ENCODE peak calls at places on chromosomes 4 and X, in seven cellular contexts. R is K562, D is HepG2, M is GM12878, U is HCT116, E is Panc1, L is upper lobe of left lung. W is an unnamed sample.

GRCh38 chr4:57098945-57099344 is 11.2 kb downstream of the IGFBP7 start:
- ATAC-seq in L (no peak), E (no peak), M (no peak), R (no peak), U (no peak), D (no peak), W (peak)

GRCh38 chr4:17168571-17168970 is 270.1 kb upstream of the LDB2 start:
- ATAC-seq in U (peak), L (no peak), R (no peak), E (no peak), M (no peak), D (no peak), W (no peak)

GRCh38 chr4:73984736-73985527 is 3.1 kb downstream of the PPBP start:
- ATAC-seq in D (no peak), E (no peak), M (no peak), L (no peak), U (no peak), R (no peak), W (no peak)

GRCh38 chr4:57109530-57109846 is 697 bp downstream of the IGFBP7 start:
- ATAC-seq in D (no peak), L (no peak), M (no peak), U (no peak), R (no peak), E (no peak), W (no peak)

GRCh38 chrX:136784231-136784630 is 3.5 kb upstream of the ARHGEF6 start:
- ATAC-seq in D (no peak), E (no peak), M (no peak), U (no peak), R (peak), L (no peak), W (no peak)

GRCh38 chr4:122576261-122577188 is 44.3 kb downstream of the IL21 start:
- ATAC-seq in E (peak), L (no peak), M (peak), D (peak), R (peak), U (peak), W (no peak)

GRCh38 chr4:102684605-102685052 is 76.1 kb downstream of the MANBA start:
- ATAC-seq in R (peak), L (no peak), M (peak), E (peak), D (no peak), U (peak), W (no peak)

GRCh38 chr4:76002176-76002575 is 5.1 kb downstream of the CXCL9 start:
- ATAC-seq in M (no peak), L (no peak), D (no peak), E (no peak), R (peak), U (no peak), W (no peak)

GRCh38 chr4:151087467-151087866 is 12.0 kb upstream of the RPS3A start:
- ATAC-seq in L (no peak), M (no peak), D (no peak), E (no peak), R (no peak), U (no peak), W (no peak)

GRCh38 chr4:169132561-169133305 is 122.7 kb upstream of the CBR4 start:
- ATAC-seq in E (no peak), U (no peak), R (no peak), D (no peak), M (no peak), L (no peak), W (no peak)

GRCh38 chr4:166980419-166980818 is 253.9 kb downstream of the SPOCK3 start:
- ATAC-seq in E (no peak), R (no peak), M (no peak), U (no peak), L (peak), D (no peak), W (peak)

GRCh38 chr4:109914356-109914755 is 1.7 kb downstream of the EGF start:
- ATAC-seq in M (no peak), E (no peak), D (no peak), R (no peak), L (no peak), U (no peak), W (no peak)

GRCh38 chrX:85619962-85620361 is 240.5 kb upstream of the POF1B start:
- ATAC-seq in M (no peak), U (no peak), L (no peak), D (no peak), R (no peak), E (no peak), W (no peak)
- TF ChIP-seq POLR2AphosphoS5 in M (no peak), U (no peak), L (no peak), D (no peak), R (no peak), E (no peak), W (no peak)

GRCh38 chrX:28586891-28587635 is at the start of gene IL1RAPL1:
- ATAC-seq in L (peak), R (no peak), D (peak), E (peak), U (peak), M (no peak), W (no peak)
- H3K4me3 ChIP-seq in L (peak), R (no peak), D (no peak), E (peak), U (peak), M (no peak), W (peak)

GRCh38 chrX:134672101-134672500 is 13.8 kb upstream of the PLAC1 start:
- ATAC-seq in M (no peak), E (no peak), R (no peak), U (no peak), L (no peak), D (no peak), W (no peak)

GRCh38 chrX:134673123-134673522 is 14.9 kb upstream of the PLAC1 start:
- ATAC-seq in D (no peak), E (no peak), R (no peak), L (no peak), U (no peak), M (no peak), W (no peak)

GRCh38 chrX:134671207-134671750 is 13.0 kb upstream of the PLAC1 start:
- ATAC-seq in E (no peak), L (no peak), R (no peak), M (no peak), D (no peak), U (no peak), W (no peak)

GRCh38 chrX:134669378-134670098 is 11.3 kb upstream of the PLAC1 start:
- ATAC-seq in M (no peak), L (peak), R (no peak), U (no peak), E (peak), D (no peak), W (peak)

GRCh38 chrX:134670241-134670811 is 12.1 kb upstream of the PLAC1 start:
- ATAC-seq in M (no peak), U (no peak), D (no peak), R (no peak), E (peak), L (peak), W (no peak)
- H3K27ac ChIP-seq in M (no peak), U (no peak), D (no peak), R (peak), E (no peak), L (peak), W (no peak)

DNA sequence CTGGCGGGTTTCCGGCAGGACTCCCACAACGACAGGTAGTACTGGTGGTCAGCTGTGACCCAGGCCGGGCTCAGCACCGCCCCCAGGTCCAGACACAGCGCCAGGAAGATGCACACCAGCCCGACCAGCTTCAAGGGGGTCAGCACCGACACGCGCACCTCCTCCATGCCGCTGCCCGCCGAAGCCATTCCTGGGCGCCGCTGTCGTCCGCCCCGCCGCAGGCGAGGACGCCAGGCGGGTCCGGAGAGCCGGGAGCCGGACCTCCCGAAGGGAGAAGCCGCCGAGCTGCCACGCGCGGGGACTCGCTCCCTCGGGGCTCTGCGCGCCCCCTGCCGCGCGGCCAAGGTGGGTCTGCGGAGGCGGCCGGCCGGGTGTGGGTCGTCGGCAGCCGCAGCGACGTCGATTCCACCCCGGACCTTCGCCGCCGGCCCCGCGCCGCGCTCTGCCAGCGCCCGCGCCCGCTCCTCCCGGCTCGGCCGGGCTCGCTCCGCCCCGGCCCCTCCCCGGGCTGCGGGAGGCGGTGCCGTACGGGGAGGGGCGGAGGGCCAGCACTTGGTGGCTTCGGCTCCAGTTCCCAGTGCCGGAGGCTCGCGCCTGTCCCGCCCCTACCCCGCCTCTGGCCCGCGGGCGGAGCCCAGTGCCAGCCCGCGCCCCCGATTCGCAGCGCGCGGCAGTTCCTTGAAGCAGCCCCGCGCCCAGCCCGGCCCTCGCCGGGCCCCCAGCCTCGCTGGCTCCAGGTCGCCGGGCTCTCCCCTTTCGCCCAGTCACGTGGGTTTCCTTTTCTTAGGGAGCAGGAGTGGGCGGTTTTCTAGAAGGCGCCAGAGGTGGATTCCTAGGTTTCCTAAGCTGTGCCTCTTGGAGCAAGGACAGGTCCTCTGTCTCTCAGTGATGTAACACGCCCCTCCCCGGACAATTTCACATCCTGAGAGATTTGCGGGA is at the start of gene TMEM47:
- ATAC-seq in D (no peak), U (no peak), E (peak), L (peak), R (peak), M (no peak), W (peak)
- TF ChIP-seq POLR2AphosphoS5 in D (no peak), U (no peak), E (no peak), L (no peak), R (no peak), M (no peak), W (no peak)

GRCh38 chr4:8001564-8002355 is 62.1 kb upstream of the AFAP1 start:
- ATAC-seq in U (no peak), M (no peak), L (no peak), D (peak), E (no peak), R (no peak), W (no peak)

GRCh38 chr4:8004066-8004465 is 64.4 kb upstream of the AFAP1 start:
- ATAC-seq in D (no peak), M (no peak), U (no peak), E (no peak), L (no peak), R (no peak), W (no peak)

GRCh38 chr4:8000721-8001491 is 61.2 kb upstream of the AFAP1 start:
- ATAC-seq in M (no peak), D (peak), R (no peak), L (no peak), E (no peak), U (no peak), W (no peak)

GRCh38 chr4:8000247-8000646 is 60.6 kb upstream of the AFAP1 start:
- ATAC-seq in L (no peak), E (no peak), R (no peak), M (no peak), D (no peak), U (no peak), W (no peak)

GRCh38 chr4:8002525-8003309 is 63.1 kb upstream of the AFAP1 start:
- ATAC-seq in M (no peak), E (peak), U (no peak), R (no peak), L (no peak), D (no peak), W (no peak)
- H3K4me3 ChIP-seq in M (no peak), E (no peak), U (no peak), R (no peak), L (no peak), D (no peak), W (no peak)

GRCh38 chrX:118524344-118524743 is 28.7 kb downstream of the DOCK11 start:
- ATAC-seq in D (no peak), U (no peak), M (no peak), L (no peak), R (no peak), E (no peak), W (no peak)
- H3K27ac ChIP-seq in D (no peak), U (no peak), M (no peak), L (peak), R (no peak), E (no peak), W (peak)

W was measured in gastroesophageal sphincter.